ENCODE peak calls at places on chromosomes 7 and 10, in four cellular contexts. D is NCI-H1105, B is HTR-8/SVneo, K is stromal cell of bone marrow. P is an unnamed sample.

GRCh38 chr7:116487907-116488521 is 11.5 kb upstream of the CAV2 start:
- DNase-seq in D (no peak), B (no peak), K (no peak), P (no peak)

GRCh38 chr10:74418285-74418872 is 267.4 kb downstream of the ADK start:
- DNase-seq in D (peak), B (no peak), K (no peak), P (peak)

GRCh38 chr7:22452142-22452763 is 47.7 kb downstream of the STEAP1B start:
- DNase-seq in D (no peak), B (peak), K (no peak), P (peak)

GRCh38 chr10:13872411-13872810 is 285.6 kb downstream of the PRPF18 start:
- DNase-seq in D (no peak), B (no peak), K (no peak), P (no peak)

GRCh38 chr7:148773344-148773743 is 74.6 kb downstream of the CUL1 start:
- DNase-seq in D (no peak), B (no peak), K (no peak), P (no peak)

GRCh38 chr7:13071999-13072398 is 384.6 kb downstream of the ARL4A start:
- DNase-seq in D (peak), B (no peak), K (peak), P (no peak)

GRCh38 chr7:135327458-135327857 is 93.8 kb downstream of the STRA8 start:
- DNase-seq in D (no peak), B (no peak), K (no peak), P (no peak)

GRCh38 chr7:103068429-103069403 is 5.9 kb downstream of the FBXL13 start:
- DNase-seq in D (no peak), B (no peak), K (no peak), P (no peak)

GRCh38 chr10:921471-922414 is 9.8 kb downstream of the LARP4B start:
- DNase-seq in D (no peak), B (peak), K (no peak), P (no peak)

GRCh38 chr10:88858493-88858892 is 6.8 kb upstream of the ANKRD22 start:
- DNase-seq in D (no peak), B (no peak), K (no peak), P (no peak)

GRCh38 chr7:158512042-158512441 is 75.6 kb downstream of the PTPRN2 start:
- DNase-seq in D (no peak), B (no peak), K (no peak), P (no peak)

GRCh38 chr7:44431091-44431608 is 59.3 kb downstream of the NUDCD3 start:
- DNase-seq in D (no peak), B (no peak), K (no peak), P (peak)

GRCh38 chr10:71945819-71946474 is 18.2 kb upstream of the CHST3 start:
- DNase-seq in D (no peak), B (no peak), K (no peak), P (no peak)

GRCh38 chr7:105298439-105298894 is 90.3 kb downstream of the SRPK2 start:
- DNase-seq in D (no peak), B (no peak), K (no peak), P (no peak)

GRCh38 chr10:100731603-100732596 is 13.5 kb upstream of the PAX2 start:
- DNase-seq in D (no peak), B (no peak), K (no peak), P (no peak)

GRCh38 chr7:132300599-132300998 is 275.7 kb downstream of the PLXNA4 start:
- DNase-seq in D (no peak), B (no peak), K (no peak), P (no peak)

GRCh38 chr7:30717181-30717580 is 34.8 kb upstream of the INMT start:
- DNase-seq in D (no peak), B (peak), K (peak), P (no peak)

GRCh38 chr10:74514322-74514721 is 312.1 kb upstream of the KAT6B start:
- DNase-seq in D (no peak), B (no peak), K (no peak), P (no peak)

GRCh38 chr7:99201027-99201426 is 6.9 kb downstream of the KPNA7 start:
- DNase-seq in D (no peak), B (peak), K (peak), P (no peak)

GRCh38 chr7:128310499-128310898 is 33.2 kb downstream of the RBM28 start:
- DNase-seq in D (no peak), B (no peak), K (no peak), P (no peak)

GRCh38 chr7:2290877-2291276 is 23.4 kb downstream of the SNX8 start:
- DNase-seq in D (no peak), B (no peak), K (no peak), P (no peak)

GRCh38 chr7:47428052-47428779 is 153.7 kb downstream of the TNS3 start:
- DNase-seq in D (peak), B (no peak), K (no peak), P (peak)

GRCh38 chr10:96703358-96703757 is 17.0 kb downstream of the PIK3AP1 start:
- DNase-seq in D (no peak), B (no peak), K (no peak), P (no peak)

GRCh38 chr10:32446701-32447406 is 914 bp downstream of the CCDC7 start:
- DNase-seq in D (no peak), B (no peak), K (peak), P (peak)

GRCh38 chr7:122137291-122138077 is 6.6 kb downstream of the AASS start:
- DNase-seq in D (no peak), B (no peak), K (no peak), P (no peak)

GRCh38 chr7:31101544-31101943 is 49.4 kb downstream of the ADCYAP1R1 start:
- DNase-seq in D (no peak), B (no peak), K (no peak), P (no peak)

GRCh38 chr7:37924399-37924798 is 4.0 kb downstream of the EPDR1 start:
- DNase-seq in D (no peak), B (no peak), K (no peak), P (no peak)

GRCh38 chr10:84987039-84987438 is 658.6 kb downstream of the CCSER2 start:
- DNase-seq in D (no peak), B (no peak), K (no peak), P (no peak)

GRCh38 chr7:28605427-28605826 is 193.1 kb downstream of the CREB5 start:
- DNase-seq in D (no peak), B (no peak), K (no peak), P (no peak)

GRCh38 chr10:21519981-21520436 is 5.5 kb downstream of the SKIDA1 start:
- DNase-seq in D (no peak), B (no peak), K (no peak), P (no peak)

GRCh38 chr7:25967278-25968204 is 184.5 kb upstream of the NFE2L3 start:
- DNase-seq in D (no peak), B (no peak), K (no peak), P (no peak)

GRCh38 chr7:1662767-1663166 is 7.3 kb upstream of the ELFN1 start:
- DNase-seq in D (no peak), B (no peak), K (no peak), P (no peak)

GRCh38 chr7:42677751-42678231 is 234.1 kb downstream of the C7orf25 start:
- DNase-seq in D (no peak), B (peak), K (peak), P (no peak)

GRCh38 chr10:11135709-11136108 is 118.0 kb downstream of the CELF2 start:
- DNase-seq in D (no peak), B (no peak), K (peak), P (no peak)

GRCh38 chr7:141785711-141786552 is 4.1 kb upstream of the TAS2R5 start:
- DNase-seq in D (peak), B (peak), K (peak), P (peak)

GRCh38 chr10:110395350-110396283 is 90.9 kb upstream of the SMNDC1 start:
- DNase-seq in D (no peak), B (peak), K (peak), P (no peak)

GRCh38 chr10:89959433-89960110 is 258.2 kb downstream of the KIF20B start:
- DNase-seq in D (no peak), B (no peak), K (no peak), P (no peak)

GRCh38 chr7:50729962-50730361 is 52.7 kb downstream of the GRB10 start:
- DNase-seq in D (no peak), B (no peak), K (peak), P (no peak)

GRCh38 chr10:73577788-73578187 is 13.4 kb downstream of the USP54 start:
- DNase-seq in D (no peak), B (no peak), K (peak), P (no peak)

GRCh38 chr10:11908536-11908935 is 85.4 kb downstream of the PROSER2 start:
- DNase-seq in D (no peak), B (no peak), K (no peak), P (no peak)

P was measured in cerebellum.